ENCODE peak calls at places on chromosomes 11 and 22, in five cellular contexts. N is heart left ventricle, F is AG04450, K is endothelial cell, O is foreskin fibroblast. T is an unnamed sample.
A peak's percentile ranks its signal among the peaks of the same experiment; 100 is the strongest.

GRCh38 chr11:72617080-72617744 is 57.0 kb downstream of the PDE2A start:
- DNase-seq in K (no peak), F (no peak), O (no peak), N (peak; percentile 60), T (no peak)

GRCh38 chr11:116930177-116930576 is 92.8 kb upstream of the APOA1 start:
- DNase-seq in O (no peak), K (no peak), N (peak; percentile 21), F (no peak), T (no peak)

GRCh38 chr11:15106201-15106965 is 8.3 kb upstream of the INSC start:
- DNase-seq in N (no peak), K (no peak), O (peak; percentile 84), F (no peak), T (no peak)

GRCh38 chr11:108278546-108278945 is 55.7 kb downstream of the ATM start:
- DNase-seq in F (no peak), N (peak; percentile 25), K (no peak), O (peak; percentile 3), T (no peak)

GRCh38 chr22:42353883-42354727 is 78.1 kb downstream of the NFAM1 start:
- DNase-seq in F (no peak), N (no peak), O (peak; percentile 61), K (peak; percentile 42), T (no peak)

GRCh38 chr11:73198677-73199076 is 19.4 kb upstream of the P2RY2 start:
- DNase-seq in O (no peak), K (no peak), N (no peak), F (no peak), T (no peak)

GRCh38 chr11:46522682-46523281 is 71.0 kb downstream of the AMBRA1 start:
- DNase-seq in O (no peak), N (no peak), F (no peak), K (no peak), T (no peak)

GRCh38 chr11:12767577-12767976 is 93.4 kb downstream of the TEAD1 start:
- DNase-seq in F (no peak), O (no peak), K (no peak), N (no peak), T (no peak)

GRCh38 chr11:129248618-129249017 is 56.5 kb upstream of the ARHGAP32 start:
- DNase-seq in K (no peak), N (no peak), F (peak; percentile 21), O (peak; percentile 71), T (no peak)

GRCh38 chr11:11229691-11230090 is 123.4 kb downstream of the CSNK2A3 start:
- DNase-seq in O (no peak), N (no peak), K (no peak), F (no peak), T (no peak)

GRCh38 chr11:121881806-121882205 is 234.2 kb downstream of the BLID start:
- DNase-seq in O (peak; percentile 82), F (peak; percentile 46), N (no peak), K (no peak), T (no peak)

GRCh38 chr22:39325392-39325932 is 6.0 kb upstream of the RPL3 start:
- DNase-seq in N (no peak), O (no peak), F (no peak), K (no peak), T (no peak)

GRCh38 chr11:88414385-88414861 is 76.9 kb upstream of the CTSC start:
- DNase-seq in K (no peak), F (no peak), N (peak; percentile 66), O (peak; percentile 38), T (peak; percentile 67)

GRCh38 chr22:35308480-35308945 is 8.8 kb downstream of the TOM1 start:
- DNase-seq in N (no peak), O (no peak), F (no peak), K (peak; percentile 0), T (no peak)

GRCh38 chr22:22882033-22882717 is 5.4 kb upstream of the IGLL5 start:
- DNase-seq in O (no peak), N (no peak), K (no peak), F (no peak), T (no peak)

GRCh38 chr11:686451-687243 is 8.4 kb downstream of the DEAF1 start:
- DNase-seq in O (no peak), K (no peak), F (no peak), N (no peak), T (no peak)

GRCh38 chr11:122663764-122664163 is 8.2 kb downstream of the UBASH3B start:
- DNase-seq in K (no peak), N (no peak), O (no peak), F (no peak), T (no peak)

GRCh38 chr11:74611369-74611861 is 19.0 kb downstream of the POLD3 start:
- DNase-seq in F (peak; percentile 54), K (no peak), O (peak; percentile 20), N (no peak), T (no peak)

GRCh38 chr22:44660051-44660830 is 41.8 kb upstream of the PRR5 start:
- DNase-seq in K (no peak), F (no peak), O (no peak), N (no peak), T (no peak)

GRCh38 chr11:121445071-121445768 is 6.9 kb upstream of the SORL1 start:
- DNase-seq in K (no peak), N (no peak), O (no peak), F (no peak), T (no peak)

GRCh38 chr22:41845380-41846267 is 12.7 kb downstream of the SREBF2 start:
- DNase-seq in F (no peak), K (no peak), O (no peak), N (no peak), T (no peak)

GRCh38 chr11:109604506-109604905 is 182.5 kb downstream of the C11orf87 start:
- DNase-seq in O (no peak), F (no peak), N (no peak), K (no peak), T (no peak)

GRCh38 chr22:48851933-48852549 is 975.6 kb downstream of the BRD1 start:
- DNase-seq in N (no peak), F (no peak), K (no peak), O (no peak), T (no peak)

GRCh38 chr11:38392176-38392575 is 1794.1 kb upstream of the RAG2 start:
- DNase-seq in O (no peak), F (peak; percentile 1), N (no peak), K (no peak), T (no peak)

GRCh38 chr11:29019960-29020683 is 911.9 kb downstream of the METTL15 start:
- DNase-seq in O (no peak), N (no peak), F (no peak), K (peak; percentile 17), T (no peak)
- TF ChIP-seq CTCF in O (peak; percentile 37), N (no peak), F (peak; percentile 52), K (peak; percentile 78), T (no peak)

DNA sequence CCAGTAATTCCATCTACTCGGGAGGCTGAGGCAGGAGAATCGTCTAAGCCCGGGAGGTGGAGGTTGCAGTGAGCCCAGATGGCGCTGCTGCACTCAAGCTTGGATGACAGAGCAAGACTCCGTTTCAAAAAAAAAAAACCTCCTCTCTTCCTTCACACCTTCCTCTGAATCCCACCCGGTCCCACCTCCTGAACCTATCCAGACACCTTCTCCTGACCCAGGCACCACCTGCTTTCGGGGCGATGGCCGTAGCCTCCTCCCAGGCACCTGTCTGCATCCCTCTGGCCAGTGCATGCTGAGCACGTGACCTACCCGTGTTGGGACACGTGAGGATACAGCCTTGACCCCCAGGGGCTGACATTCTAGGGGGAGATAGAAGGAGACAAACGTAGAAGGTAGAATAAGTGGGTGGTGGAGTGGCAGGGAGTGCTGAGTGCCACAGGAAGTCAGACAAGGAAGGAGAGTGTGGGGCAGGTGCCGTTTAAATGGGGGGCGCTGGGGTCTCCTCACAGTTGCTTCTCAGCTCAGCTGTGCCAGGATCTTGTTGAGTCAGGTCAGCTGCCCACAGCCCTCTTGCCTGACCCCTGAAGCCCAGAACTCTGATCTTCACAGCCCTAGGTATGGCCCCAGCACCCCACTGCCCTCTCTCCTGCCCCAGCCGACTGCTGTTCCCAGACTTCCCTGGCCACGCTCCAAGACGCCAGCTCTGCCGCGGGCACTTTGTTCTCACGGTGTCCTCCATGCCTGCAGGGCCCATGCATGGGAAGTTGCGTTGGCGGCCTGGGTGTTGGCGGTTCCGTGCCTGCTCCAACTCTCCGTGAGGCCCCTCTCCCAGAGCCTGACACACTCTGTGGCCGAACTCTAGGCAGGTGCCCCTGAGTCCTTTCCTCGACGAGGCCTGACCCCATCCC is 1.2 kb upstream of the MIOX start:
- DNase-seq in O (no peak), F (no peak), N (no peak), K (no peak), T (no peak)
- TF ChIP-seq CTCF in O (no peak), F (no peak), N (no peak), K (no peak), T (no peak)

DNA sequence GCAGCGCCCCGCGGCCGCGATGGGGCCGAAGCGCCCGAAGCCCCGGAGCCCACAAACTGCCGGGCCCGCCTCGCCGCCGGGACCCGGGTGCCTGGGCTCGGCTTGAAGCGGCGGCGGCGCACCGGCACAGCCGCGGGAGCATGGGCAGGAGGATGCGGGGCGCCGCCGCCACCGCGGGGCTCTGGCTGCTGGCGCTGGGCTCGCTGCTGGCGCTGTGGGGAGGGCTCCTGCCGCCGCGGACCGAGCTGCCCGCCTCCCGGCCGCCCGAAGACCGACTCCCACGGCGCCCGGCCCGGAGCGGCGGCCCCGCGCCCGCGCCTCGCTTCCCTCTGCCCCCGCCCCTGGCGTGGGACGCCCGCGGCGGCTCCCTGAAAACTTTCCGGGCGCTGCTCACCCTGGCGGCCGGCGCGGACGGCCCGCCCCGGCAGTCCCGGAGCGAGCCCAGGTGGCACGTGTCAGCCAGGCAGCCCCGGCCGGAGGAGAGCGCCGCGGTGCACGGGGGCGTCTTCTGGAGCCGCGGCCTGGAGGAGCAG is 303 bp downstream of the FJX1 start:
- DNase-seq in F (no peak), O (peak; percentile 50), N (peak; percentile 23), K (no peak), T (peak; percentile 31)
- TF ChIP-seq CTCF in F (peak; percentile 20), O (no peak), N (no peak), K (no peak), T (no peak)

GRCh38 chr11:104547996-104548661 is 350.1 kb downstream of the CASP12 start:
- DNase-seq in N (no peak), K (no peak), F (no peak), O (no peak), T (no peak)
- TF ChIP-seq CTCF in N (no peak), K (peak; percentile 13), F (no peak), O (no peak), T (no peak)

T was measured in heart right ventricle.